ENCODE peak calls at places on chromosome 18, in four cellular contexts. T is fibroblast of lung, K is neural progenitor cell, Q is stomach. P is an unnamed sample. For H3K9me3 and H3K4me1, the result is how much of the 10 kb centered on the place peaks cover.

GRCh38 chr18:56085561-56085960 is 497.6 kb upstream of the TCF4 start:
- DNase-seq in Q (no peak), T (peak), K (no peak), P (peak)

GRCh38 chr18:7038330-7038846 is 79.2 kb downstream of the LAMA1 start:
- DNase-seq in T (peak), Q (no peak), K (peak), P (peak)

GRCh38 chr18:29188760-29189159 is 1011.8 kb upstream of the CDH2 start:
- DNase-seq in K (no peak), T (peak), Q (no peak), P (no peak)

GRCh38 chr18:76374330-76375281 is 120.4 kb downstream of the ZNF516 start:
- DNase-seq in K (no peak), Q (no peak), T (no peak), P (no peak)

GRCh38 chr18:76450912-76451421 is 44.1 kb downstream of the ZNF516 start:
- DNase-seq in K (peak), T (peak), Q (no peak), P (peak)

GRCh38 chr18:31040982-31041345 is 1.6 kb downstream of the DSC3 start:
- DNase-seq in Q (no peak), K (peak), T (peak), P (no peak)

GRCh38 chr18:2932247-2933181 is 80.4 kb downstream of the LPIN2 start:
- DNase-seq in Q (no peak), K (peak), T (peak), P (peak)

GRCh38 chr18:73939391-73939790 is 208.2 kb downstream of the FBXO15 start:
- DNase-seq in Q (no peak), K (no peak), T (no peak), P (no peak)

GRCh38 chr18:27695509-27695908 is 481.4 kb downstream of the CDH2 start:
- DNase-seq in Q (no peak), T (peak), K (no peak), P (no peak)

GRCh38 chr18:7567487-7568425 is 640 bp downstream of the PTPRM start:
- DNase-seq in K (peak), Q (peak), T (peak), P (peak)

GRCh38 chr18:23369231-23369630 is 83.9 kb upstream of the RIOK3 start:
- DNase-seq in Q (no peak), K (peak), T (no peak), P (no peak)

GRCh38 chr18:21904856-21905255 is 164.3 kb downstream of the MIB1 start:
- DNase-seq in T (no peak), Q (no peak), K (no peak), P (no peak)

GRCh38 chr18:42614619-42615293 is 500.7 kb downstream of the RIT2 start:
- DNase-seq in T (peak), K (no peak), Q (no peak), P (no peak)

GRCh38 chr18:22428672-22429071 is 11.0 kb upstream of the CTAGE1 start:
- DNase-seq in Q (no peak), K (no peak), T (peak), P (peak)

GRCh38 chr18:8609711-8610441 is 639 bp downstream of the RAB12 start:
- DNase-seq in T (no peak), K (peak), Q (no peak), P (peak)

GRCh38 chr18:137327-137726 is 21.0 kb upstream of the USP14 start:
- DNase-seq in K (no peak), T (no peak), Q (no peak), P (no peak)
- H3K9me3 ChIP-seq in K (under half), T (under half), Q (under half), P (under half)

GRCh38 chr18:12278765-12279682 is 24.9 kb downstream of the CIDEA start:
- DNase-seq in K (peak), T (peak), Q (peak), P (peak)
- H3K4me1 ChIP-seq in K (under half), T (under half), Q (under half), P (under half)

GRCh38 chr18:78127041-78127440 is 852.6 kb upstream of the SALL3 start:
- DNase-seq in T (no peak), Q (no peak), K (no peak), P (no peak)

GRCh38 chr18:78125497-78125896 is 854.1 kb upstream of the SALL3 start:
- DNase-seq in Q (no peak), T (no peak), K (no peak), P (no peak)

GRCh38 chr18:78126106-78126505 is 853.5 kb upstream of the SALL3 start:
- DNase-seq in K (no peak), Q (no peak), T (no peak), P (no peak)

GRCh38 chr18:78129260-78129659 is 850.4 kb upstream of the SALL3 start:
- DNase-seq in Q (no peak), T (no peak), K (no peak), P (no peak)

DNA sequence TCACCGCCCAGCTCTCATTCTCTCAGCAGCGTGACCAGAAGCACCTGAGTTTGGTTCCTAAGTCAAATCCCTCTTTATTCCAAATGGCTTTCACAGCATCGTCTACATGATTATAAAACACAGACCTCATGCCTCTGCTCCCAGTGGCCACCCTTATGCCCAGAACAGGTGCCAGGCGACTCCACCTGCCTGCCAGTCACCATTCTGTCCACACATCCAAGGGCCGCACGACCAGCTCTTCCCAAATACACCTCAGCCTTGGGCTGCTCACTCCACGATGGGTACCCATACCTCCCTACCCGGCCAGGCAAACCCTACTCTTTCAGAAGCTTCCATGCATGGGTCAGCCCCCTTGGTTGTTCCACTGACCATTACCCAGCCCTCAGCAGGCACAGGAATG is 851.6 kb upstream of the SALL3 start:
- DNase-seq in T (no peak), K (no peak), Q (no peak), P (no peak)
- H3K9me3 ChIP-seq in T (under half), K (under half), Q (under half), P (under half)

DNA sequence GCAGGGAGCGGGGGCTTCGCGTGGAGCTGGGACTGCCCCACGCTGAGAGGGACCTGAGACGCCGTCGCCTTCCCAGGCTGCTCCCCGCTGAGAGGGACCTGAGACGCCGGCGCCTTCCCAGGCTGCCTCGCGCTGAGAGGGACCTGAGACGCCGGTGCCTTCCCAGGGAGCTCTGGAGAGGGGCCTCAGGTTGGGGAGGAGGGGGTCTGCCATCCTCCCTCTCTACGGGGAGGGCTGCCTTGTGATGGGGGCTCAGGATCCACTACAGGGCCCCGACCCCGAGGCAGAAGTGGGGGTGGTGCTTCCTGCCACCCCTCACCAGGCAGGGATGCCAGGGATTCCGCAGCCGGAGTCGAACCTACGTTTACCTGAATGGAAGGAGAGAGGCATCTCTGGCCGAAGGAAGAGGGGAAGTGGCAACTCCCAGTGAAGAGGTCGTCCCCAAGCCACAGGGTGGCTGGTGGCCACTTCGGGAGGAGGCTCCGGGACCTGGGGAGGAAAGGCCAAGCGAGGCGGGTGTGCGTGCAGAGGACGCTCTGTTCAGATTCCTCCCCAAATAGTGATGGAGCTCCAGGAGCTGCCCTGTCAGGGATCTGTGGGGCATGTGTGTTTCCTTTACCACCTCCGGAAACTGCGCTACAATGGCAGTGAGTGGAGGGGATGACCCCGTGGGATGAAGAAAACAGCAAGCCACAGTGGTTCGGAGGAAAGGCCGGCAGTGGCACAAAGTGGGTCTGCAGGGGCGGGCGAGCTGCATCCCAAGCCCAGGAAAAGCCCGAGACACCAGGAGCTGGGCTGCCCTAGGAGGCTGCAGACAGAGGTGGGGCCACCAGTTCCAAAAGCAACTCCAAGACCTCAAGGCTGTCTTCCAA is 108.1 kb upstream of the CTDP1 start:
- DNase-seq in T (no peak), K (no peak), Q (no peak), P (no peak)
- H3K4me1 ChIP-seq in T (under half), K (under half), Q (under half), P (under half)

DNA sequence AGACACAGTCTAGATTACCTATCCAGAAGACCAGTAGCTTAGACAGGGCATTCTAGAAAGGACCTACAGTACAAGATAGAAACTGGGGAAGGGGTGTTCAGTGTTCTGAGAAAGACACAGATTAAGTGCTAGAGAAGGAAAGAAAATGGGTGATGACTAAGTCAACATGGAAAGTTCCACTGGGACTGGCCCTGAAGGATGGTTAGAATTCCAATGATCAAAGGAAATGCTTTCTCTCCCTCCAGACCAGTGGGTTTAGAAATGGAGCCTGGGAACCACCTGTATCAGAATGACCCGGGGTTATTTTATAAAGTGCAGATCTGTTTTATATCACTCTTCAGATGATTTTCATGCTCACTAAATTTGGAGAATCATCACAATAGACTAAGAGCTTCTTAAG is 5.8 kb upstream of the COLEC12 start:
- DNase-seq in Q (no peak), K (no peak), T (peak), P (no peak)
- H3K9me3 ChIP-seq in Q (under half), K (under half), T (under half), P (under half)

DNA sequence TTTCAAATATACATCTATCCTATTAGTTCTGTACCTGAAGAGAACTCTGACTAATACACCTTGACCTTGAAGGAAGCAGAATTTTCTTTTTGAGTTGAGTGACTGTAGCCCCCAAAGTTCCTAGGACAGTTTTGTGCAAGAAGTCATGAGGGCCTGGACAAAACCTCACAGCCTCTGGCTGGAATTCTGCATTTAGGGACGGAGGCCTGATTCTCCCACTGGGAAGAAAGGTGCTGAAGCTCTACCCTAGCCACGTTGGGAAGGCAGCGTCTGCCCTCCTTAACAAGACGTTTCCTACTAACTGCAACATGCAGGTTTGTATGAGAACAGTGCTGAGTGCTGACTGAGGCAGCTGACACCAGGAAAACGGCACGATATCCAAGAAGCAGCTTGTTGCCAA is 74.4 kb upstream of the ZCCHC2 start:
- DNase-seq in K (no peak), T (no peak), Q (no peak), P (no peak)
- H3K4me1 ChIP-seq in K (under half), T (under half), Q (under half), P (under half)